ENCODE peak calls at places on chromosome 7, in five cellular contexts. One of them, this sample, is unnamed.

GRCh38 chr7:70042533-70042932 is 444.3 kb downstream of the AUTS2 start:
- DNase-seq in foreskin fibroblast: peak; percentile 34
- DNase-seq in neural crest cell: no peak
- DNase-seq in psoas muscle: no peak
- DNase-seq in aorta: no peak
- DNase-seq in this sample: no peak

GRCh38 chr7:143183024-143183423 is at the start of gene TAS2R39:
- DNase-seq in foreskin fibroblast: no peak
- DNase-seq in neural crest cell: no peak
- DNase-seq in psoas muscle: no peak
- DNase-seq in aorta: no peak
- DNase-seq in this sample: no peak

GRCh38 chr7:132934017-132934416 is 147.9 kb downstream of the CHCHD3 start:
- DNase-seq in foreskin fibroblast: no peak
- DNase-seq in neural crest cell: no peak
- DNase-seq in psoas muscle: no peak
- DNase-seq in aorta: no peak
- DNase-seq in this sample: no peak

GRCh38 chr7:156969972-156970420 is 20.5 kb downstream of the NOM1 start:
- DNase-seq in foreskin fibroblast: no peak
- DNase-seq in neural crest cell: no peak
- DNase-seq in psoas muscle: no peak
- DNase-seq in aorta: no peak
- DNase-seq in this sample: no peak

GRCh38 chr7:99473315-99473596 is 566 bp downstream of the ZNF789 start:
- DNase-seq in foreskin fibroblast: peak; percentile 62
- DNase-seq in neural crest cell: no peak
- DNase-seq in psoas muscle: no peak
- DNase-seq in aorta: peak; percentile 40
- DNase-seq in this sample: peak; percentile 51

GRCh38 chr7:97871659-97872024 is 566 bp downstream of the ASNS start:
- DNase-seq in foreskin fibroblast: no peak
- DNase-seq in neural crest cell: no peak
- DNase-seq in psoas muscle: no peak
- DNase-seq in aorta: no peak
- DNase-seq in this sample: no peak

GRCh38 chr7:158374586-158374985 is 213.0 kb downstream of the PTPRN2 start:
- DNase-seq in foreskin fibroblast: no peak
- DNase-seq in neural crest cell: no peak
- DNase-seq in psoas muscle: no peak
- DNase-seq in aorta: no peak
- DNase-seq in this sample: no peak

GRCh38 chr7:115558186-115558585 is 472.4 kb downstream of the TFEC start:
- DNase-seq in foreskin fibroblast: peak; percentile 72
- DNase-seq in neural crest cell: no peak
- DNase-seq in psoas muscle: no peak
- DNase-seq in aorta: no peak
- DNase-seq in this sample: no peak

GRCh38 chr7:151080091-151080521 is 503 bp downstream of the FASTK start:
- DNase-seq in foreskin fibroblast: no peak
- DNase-seq in neural crest cell: no peak
- DNase-seq in psoas muscle: no peak
- DNase-seq in aorta: no peak
- DNase-seq in this sample: no peak

GRCh38 chr7:30983042-30983913 is 19.5 kb downstream of the GHRHR start:
- DNase-seq in foreskin fibroblast: peak; percentile 68
- DNase-seq in neural crest cell: peak; percentile 97
- DNase-seq in psoas muscle: peak; percentile 90
- DNase-seq in aorta: peak; percentile 87
- DNase-seq in this sample: peak; percentile 86

GRCh38 chr7:107185716-107186115 is 16.9 kb downstream of the HBP1 start:
- DNase-seq in foreskin fibroblast: no peak
- DNase-seq in neural crest cell: no peak
- DNase-seq in psoas muscle: no peak
- DNase-seq in aorta: no peak
- DNase-seq in this sample: no peak

GRCh38 chr7:25680636-25681035 is 452.4 kb upstream of the NPVF start:
- DNase-seq in foreskin fibroblast: no peak
- DNase-seq in neural crest cell: no peak
- DNase-seq in psoas muscle: no peak
- DNase-seq in aorta: no peak
- DNase-seq in this sample: no peak

GRCh38 chr7:43044521-43044920 is 67.9 kb upstream of the HECW1 start:
- DNase-seq in foreskin fibroblast: peak; percentile 10
- DNase-seq in neural crest cell: no peak
- DNase-seq in psoas muscle: no peak
- DNase-seq in aorta: no peak
- DNase-seq in this sample: no peak

GRCh38 chr7:46781901-46782439 is 799.9 kb downstream of the TNS3 start:
- DNase-seq in foreskin fibroblast: no peak
- DNase-seq in neural crest cell: no peak
- DNase-seq in psoas muscle: no peak
- DNase-seq in aorta: no peak
- DNase-seq in this sample: no peak

GRCh38 chr7:66050990-66051424 is 24.6 kb upstream of the ASL start:
- DNase-seq in foreskin fibroblast: peak; percentile 98
- DNase-seq in neural crest cell: no peak
- DNase-seq in psoas muscle: no peak
- DNase-seq in aorta: no peak
- DNase-seq in this sample: no peak

GRCh38 chr7:74656421-74656910 is 1.1 kb upstream of the GTF2I start:
- DNase-seq in foreskin fibroblast: no peak
- DNase-seq in neural crest cell: peak; percentile 45
- DNase-seq in psoas muscle: peak; percentile 73
- DNase-seq in aorta: peak; percentile 65
- DNase-seq in this sample: peak; percentile 40

GRCh38 chr7:121561717-121562116 is 165.6 kb upstream of the FAM3C start:
- DNase-seq in foreskin fibroblast: no peak
- DNase-seq in neural crest cell: no peak
- DNase-seq in psoas muscle: no peak
- DNase-seq in aorta: no peak
- DNase-seq in this sample: no peak

GRCh38 chr7:157641866-157642265 is 305.1 kb downstream of the DNAJB6 start:
- DNase-seq in foreskin fibroblast: no peak
- DNase-seq in neural crest cell: no peak
- DNase-seq in psoas muscle: no peak
- DNase-seq in aorta: no peak
- DNase-seq in this sample: no peak

GRCh38 chr7:36021367-36021766 is 131.7 kb upstream of the EEPD1 start:
- DNase-seq in foreskin fibroblast: no peak
- DNase-seq in neural crest cell: no peak
- DNase-seq in psoas muscle: no peak
- DNase-seq in aorta: no peak
- DNase-seq in this sample: no peak

GRCh38 chr7:157278167-157278790 is 58.5 kb upstream of the DNAJB6 start:
- DNase-seq in foreskin fibroblast: no peak
- DNase-seq in neural crest cell: no peak
- DNase-seq in psoas muscle: no peak
- DNase-seq in aorta: no peak
- DNase-seq in this sample: no peak

GRCh38 chr7:6652446-6653011 is 15.4 kb downstream of the ZNF316 start:
- DNase-seq in foreskin fibroblast: no peak
- DNase-seq in neural crest cell: no peak
- DNase-seq in psoas muscle: peak; percentile 32
- DNase-seq in aorta: peak; percentile 37
- DNase-seq in this sample: peak; percentile 20

GRCh38 chr7:119377-120163 is 72.8 kb upstream of the FAM20C start:
- DNase-seq in foreskin fibroblast: peak; percentile 29
- DNase-seq in neural crest cell: no peak
- DNase-seq in psoas muscle: no peak
- DNase-seq in aorta: peak; percentile 89
- DNase-seq in this sample: no peak

GRCh38 chr7:47941136-47941844 is 7.0 kb downstream of the PKD1L1 start:
- DNase-seq in foreskin fibroblast: peak; percentile 83
- DNase-seq in neural crest cell: no peak
- DNase-seq in psoas muscle: no peak
- DNase-seq in aorta: peak; percentile 73
- DNase-seq in this sample: no peak